ENCODE peak calls at places on chromosome 2, in six cellular contexts. One of them, this sample, is unnamed.

GRCh38 chr2:42127425-42128424 is 41.4 kb upstream of the EML4 start:
- DNase-seq in glutamatergic neuron: no peak
- DNase-seq in WERI-Rb-1: peak
- DNase-seq in right cardiac atrium: no peak
- DNase-seq in T-helper 2 cell: no peak
- DNase-seq in sciatic nerve: no peak
- DNase-seq in this sample: no peak

GRCh38 chr2:64565358-64565757 is 41.2 kb downstream of the AFTPH start:
- DNase-seq in glutamatergic neuron: no peak
- DNase-seq in WERI-Rb-1: no peak
- DNase-seq in right cardiac atrium: no peak
- DNase-seq in T-helper 2 cell: no peak
- DNase-seq in sciatic nerve: no peak
- DNase-seq in this sample: no peak

GRCh38 chr2:63853527-63854310 is 12.0 kb downstream of the UGP2 start:
- DNase-seq in glutamatergic neuron: no peak
- DNase-seq in WERI-Rb-1: no peak
- DNase-seq in right cardiac atrium: no peak
- DNase-seq in T-helper 2 cell: no peak
- DNase-seq in sciatic nerve: no peak
- DNase-seq in this sample: no peak

GRCh38 chr2:157052685-157053224 is 204.8 kb upstream of the GALNT5 start:
- DNase-seq in glutamatergic neuron: no peak
- DNase-seq in WERI-Rb-1: no peak
- DNase-seq in right cardiac atrium: no peak
- DNase-seq in T-helper 2 cell: no peak
- DNase-seq in sciatic nerve: no peak
- DNase-seq in this sample: no peak

GRCh38 chr2:20448246-20449046 is 1.6 kb downstream of the RHOB start:
- DNase-seq in glutamatergic neuron: peak
- DNase-seq in WERI-Rb-1: peak
- DNase-seq in right cardiac atrium: no peak
- DNase-seq in T-helper 2 cell: no peak
- DNase-seq in sciatic nerve: no peak
- DNase-seq in this sample: no peak

GRCh38 chr2:169738566-169739229 is 5.1 kb downstream of the KLHL23 start:
- DNase-seq in glutamatergic neuron: no peak
- DNase-seq in WERI-Rb-1: no peak
- DNase-seq in right cardiac atrium: no peak
- DNase-seq in T-helper 2 cell: no peak
- DNase-seq in sciatic nerve: no peak
- DNase-seq in this sample: no peak

GRCh38 chr2:54074636-54075341 is 40.6 kb upstream of the ACYP2 start:
- DNase-seq in glutamatergic neuron: no peak
- DNase-seq in WERI-Rb-1: no peak
- DNase-seq in right cardiac atrium: no peak
- DNase-seq in T-helper 2 cell: no peak
- DNase-seq in sciatic nerve: no peak
- DNase-seq in this sample: no peak

GRCh38 chr2:218035463-218036100 is 32.8 kb upstream of the TNS1 start:
- DNase-seq in glutamatergic neuron: no peak
- DNase-seq in WERI-Rb-1: no peak
- DNase-seq in right cardiac atrium: no peak
- DNase-seq in T-helper 2 cell: no peak
- DNase-seq in sciatic nerve: no peak
- DNase-seq in this sample: no peak

GRCh38 chr2:119385465-119385864 is 18.7 kb downstream of the DBI start:
- DNase-seq in glutamatergic neuron: no peak
- DNase-seq in WERI-Rb-1: no peak
- DNase-seq in right cardiac atrium: no peak
- DNase-seq in T-helper 2 cell: no peak
- DNase-seq in sciatic nerve: no peak
- DNase-seq in this sample: no peak

GRCh38 chr2:195352581-195352980 is 304.4 kb upstream of the SLC39A10 start:
- DNase-seq in glutamatergic neuron: no peak
- DNase-seq in WERI-Rb-1: no peak
- DNase-seq in right cardiac atrium: no peak
- DNase-seq in T-helper 2 cell: no peak
- DNase-seq in sciatic nerve: no peak
- DNase-seq in this sample: no peak

GRCh38 chr2:76998713-76999112 is 523.5 kb downstream of the LRRTM4 start:
- DNase-seq in glutamatergic neuron: no peak
- DNase-seq in WERI-Rb-1: no peak
- DNase-seq in right cardiac atrium: no peak
- DNase-seq in T-helper 2 cell: no peak
- DNase-seq in sciatic nerve: no peak
- DNase-seq in this sample: no peak

GRCh38 chr2:172972005-172972619 is 103.5 kb upstream of the MAP3K20 start:
- DNase-seq in glutamatergic neuron: peak
- DNase-seq in WERI-Rb-1: peak
- DNase-seq in right cardiac atrium: peak
- DNase-seq in T-helper 2 cell: no peak
- DNase-seq in sciatic nerve: no peak
- DNase-seq in this sample: no peak

GRCh38 chr2:226179010-226179409 is 620.6 kb downstream of the IRS1 start:
- DNase-seq in glutamatergic neuron: no peak
- DNase-seq in WERI-Rb-1: no peak
- DNase-seq in right cardiac atrium: no peak
- DNase-seq in T-helper 2 cell: no peak
- DNase-seq in sciatic nerve: no peak
- DNase-seq in this sample: peak

GRCh38 chr2:46978696-46979095 is 63.1 kb upstream of the MCFD2 start:
- DNase-seq in glutamatergic neuron: no peak
- DNase-seq in WERI-Rb-1: no peak
- DNase-seq in right cardiac atrium: no peak
- DNase-seq in T-helper 2 cell: no peak
- DNase-seq in sciatic nerve: no peak
- DNase-seq in this sample: no peak

GRCh38 chr2:150916997-150917396 is 344.7 kb downstream of the RBM43 start:
- DNase-seq in glutamatergic neuron: no peak
- DNase-seq in WERI-Rb-1: no peak
- DNase-seq in right cardiac atrium: no peak
- DNase-seq in T-helper 2 cell: no peak
- DNase-seq in sciatic nerve: no peak
- DNase-seq in this sample: no peak

GRCh38 chr2:224904390-224904789 is 137.9 kb downstream of the DOCK10 start:
- DNase-seq in glutamatergic neuron: no peak
- DNase-seq in WERI-Rb-1: no peak
- DNase-seq in right cardiac atrium: no peak
- DNase-seq in T-helper 2 cell: no peak
- DNase-seq in sciatic nerve: no peak
- DNase-seq in this sample: no peak

GRCh38 chr2:11416191-11416590 is 49.8 kb downstream of the E2F6 start:
- DNase-seq in glutamatergic neuron: peak
- DNase-seq in WERI-Rb-1: peak
- DNase-seq in right cardiac atrium: no peak
- DNase-seq in T-helper 2 cell: no peak
- DNase-seq in sciatic nerve: no peak
- DNase-seq in this sample: no peak

GRCh38 chr2:30629866-30630265 is 177.4 kb downstream of the CAPN13 start:
- DNase-seq in glutamatergic neuron: no peak
- DNase-seq in WERI-Rb-1: no peak
- DNase-seq in right cardiac atrium: no peak
- DNase-seq in T-helper 2 cell: no peak
- DNase-seq in sciatic nerve: no peak
- DNase-seq in this sample: no peak

GRCh38 chr2:23430263-23430662 is 45.3 kb downstream of the KLHL29 start:
- DNase-seq in glutamatergic neuron: no peak
- DNase-seq in WERI-Rb-1: no peak
- DNase-seq in right cardiac atrium: no peak
- DNase-seq in T-helper 2 cell: no peak
- DNase-seq in sciatic nerve: no peak
- DNase-seq in this sample: no peak

GRCh38 chr2:3132466-3132865 is 245.2 kb downstream of the EIPR1 start:
- DNase-seq in glutamatergic neuron: no peak
- DNase-seq in WERI-Rb-1: no peak
- DNase-seq in right cardiac atrium: no peak
- DNase-seq in T-helper 2 cell: no peak
- DNase-seq in sciatic nerve: no peak
- DNase-seq in this sample: no peak

GRCh38 chr2:29072971-29073725 is 1.2 kb downstream of the PCARE start:
- DNase-seq in glutamatergic neuron: no peak
- DNase-seq in WERI-Rb-1: no peak
- DNase-seq in right cardiac atrium: no peak
- DNase-seq in T-helper 2 cell: no peak
- DNase-seq in sciatic nerve: no peak
- DNase-seq in this sample: no peak

GRCh38 chr2:219418155-219418569 is at the start of gene DES:
- DNase-seq in glutamatergic neuron: no peak
- DNase-seq in WERI-Rb-1: no peak
- DNase-seq in right cardiac atrium: peak
- DNase-seq in T-helper 2 cell: no peak
- DNase-seq in sciatic nerve: no peak
- DNase-seq in this sample: no peak

GRCh38 chr2:219056896-219057708 is 3.6 kb downstream of the IHH start:
- DNase-seq in glutamatergic neuron: peak
- DNase-seq in WERI-Rb-1: peak
- DNase-seq in right cardiac atrium: no peak
- DNase-seq in T-helper 2 cell: no peak
- DNase-seq in sciatic nerve: no peak
- DNase-seq in this sample: no peak

GRCh38 chr2:177448031-177448430 is 55.5 kb downstream of the AGPS start:
- DNase-seq in glutamatergic neuron: no peak
- DNase-seq in WERI-Rb-1: no peak
- DNase-seq in right cardiac atrium: no peak
- DNase-seq in T-helper 2 cell: no peak
- DNase-seq in sciatic nerve: no peak
- DNase-seq in this sample: no peak